ENCODE peak calls at places on chromosome 22, in four cellular contexts. One of them, this sample, is unnamed.

GRCh38 chr22:30078320-30079311 is 1.6 kb upstream of the HORMAD2 start:
- DNase-seq in Panc1: no peak
- DNase-seq in HCT116: no peak
- DNase-seq in A549: no peak
- DNase-seq in this sample: no peak

GRCh38 chr22:22709719-22710445 is 65.5 kb downstream of the GGTLC2 start:
- DNase-seq in Panc1: no peak
- DNase-seq in HCT116: no peak
- DNase-seq in A549: no peak
- DNase-seq in this sample: peak

GRCh38 chr22:24471570-24471969 is 23.6 kb upstream of the UPB1 start:
- DNase-seq in Panc1: no peak
- DNase-seq in HCT116: no peak
- DNase-seq in A549: no peak
- DNase-seq in this sample: no peak

GRCh38 chr22:23168381-23169031 is 11.8 kb upstream of the BCR start:
- DNase-seq in Panc1: no peak
- DNase-seq in HCT116: no peak
- DNase-seq in A549: no peak
- DNase-seq in this sample: no peak

GRCh38 chr22:45896153-45896951 is 80.6 kb downstream of the WNT7B start:
- DNase-seq in Panc1: no peak
- DNase-seq in HCT116: no peak
- DNase-seq in A549: no peak
- DNase-seq in this sample: no peak

GRCh38 chr22:43110927-43111623 is 525 bp downstream of the BIK start:
- DNase-seq in Panc1: no peak
- DNase-seq in HCT116: no peak
- DNase-seq in A549: no peak
- DNase-seq in this sample: peak

GRCh38 chr22:23115369-23115768 is 26.4 kb downstream of the RSPH14 start:
- DNase-seq in Panc1: no peak
- DNase-seq in HCT116: no peak
- DNase-seq in A549: no peak
- DNase-seq in this sample: no peak

GRCh38 chr22:33126881-33127280 is 68.7 kb upstream of the SYN3 start:
- DNase-seq in Panc1: no peak
- DNase-seq in HCT116: no peak
- DNase-seq in A549: no peak
- DNase-seq in this sample: no peak

GRCh38 chr22:26318975-26319374 is 110.1 kb upstream of the ASPHD2 start:
- DNase-seq in Panc1: no peak
- DNase-seq in HCT116: no peak
- DNase-seq in A549: no peak
- DNase-seq in this sample: no peak

GRCh38 chr22:41544671-41545476 is 604 bp upstream of the POLR3H start:
- DNase-seq in Panc1: no peak
- DNase-seq in HCT116: no peak
- DNase-seq in A549: no peak
- DNase-seq in this sample: no peak
- TF ChIP-seq REST in Panc1: no peak
- TF ChIP-seq REST in HCT116: no peak
- TF ChIP-seq REST in A549: no peak
- TF ChIP-seq REST in this sample: no peak

GRCh38 chr22:39314251-39314971 is 5.0 kb downstream of the RPL3 start:
- DNase-seq in Panc1: no peak
- DNase-seq in HCT116: no peak
- DNase-seq in A549: no peak
- DNase-seq in this sample: no peak
- TF ChIP-seq CTCF in Panc1: peak
- TF ChIP-seq CTCF in HCT116: no peak
- TF ChIP-seq CTCF in A549: no peak
- TF ChIP-seq CTCF in this sample: no peak

GRCh38 chr22:19764050-19764593 is 3.5 kb downstream of the TBX1 start:
- DNase-seq in Panc1: no peak
- DNase-seq in HCT116: no peak
- DNase-seq in A549: no peak
- DNase-seq in this sample: no peak
- TF ChIP-seq REST in Panc1: no peak
- TF ChIP-seq REST in HCT116: no peak
- TF ChIP-seq REST in A549: no peak
- TF ChIP-seq REST in this sample: no peak

DNA sequence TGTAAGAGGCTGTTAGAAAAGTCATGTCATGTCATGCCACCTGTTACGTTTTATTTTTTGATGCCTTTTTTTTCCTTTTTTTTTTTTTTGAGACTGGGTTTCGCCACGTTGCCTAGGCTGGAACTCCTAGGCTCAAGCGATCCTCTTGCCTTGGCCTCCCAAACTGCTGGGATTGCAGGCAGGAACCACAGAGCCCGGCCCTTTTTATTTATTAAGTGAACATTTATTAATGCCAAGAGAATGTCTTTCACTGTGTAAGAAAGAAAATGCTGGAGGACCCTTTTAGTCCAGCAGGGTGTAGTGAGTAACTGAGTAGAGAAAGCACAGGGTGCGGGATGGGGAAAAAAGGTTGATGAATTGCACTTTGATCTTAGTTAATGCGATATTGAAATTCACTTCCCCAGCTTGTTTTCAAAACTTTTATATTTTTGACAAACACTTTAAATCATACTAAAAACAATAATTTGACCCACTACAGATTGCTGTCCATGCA is 2.3 kb upstream of the XBP1 start:
- DNase-seq in Panc1: no peak
- DNase-seq in HCT116: no peak
- DNase-seq in A549: no peak
- DNase-seq in this sample: no peak
- TF ChIP-seq CTCF in Panc1: no peak
- TF ChIP-seq CTCF in HCT116: no peak
- TF ChIP-seq CTCF in A549: no peak
- TF ChIP-seq CTCF in this sample: no peak

DNA sequence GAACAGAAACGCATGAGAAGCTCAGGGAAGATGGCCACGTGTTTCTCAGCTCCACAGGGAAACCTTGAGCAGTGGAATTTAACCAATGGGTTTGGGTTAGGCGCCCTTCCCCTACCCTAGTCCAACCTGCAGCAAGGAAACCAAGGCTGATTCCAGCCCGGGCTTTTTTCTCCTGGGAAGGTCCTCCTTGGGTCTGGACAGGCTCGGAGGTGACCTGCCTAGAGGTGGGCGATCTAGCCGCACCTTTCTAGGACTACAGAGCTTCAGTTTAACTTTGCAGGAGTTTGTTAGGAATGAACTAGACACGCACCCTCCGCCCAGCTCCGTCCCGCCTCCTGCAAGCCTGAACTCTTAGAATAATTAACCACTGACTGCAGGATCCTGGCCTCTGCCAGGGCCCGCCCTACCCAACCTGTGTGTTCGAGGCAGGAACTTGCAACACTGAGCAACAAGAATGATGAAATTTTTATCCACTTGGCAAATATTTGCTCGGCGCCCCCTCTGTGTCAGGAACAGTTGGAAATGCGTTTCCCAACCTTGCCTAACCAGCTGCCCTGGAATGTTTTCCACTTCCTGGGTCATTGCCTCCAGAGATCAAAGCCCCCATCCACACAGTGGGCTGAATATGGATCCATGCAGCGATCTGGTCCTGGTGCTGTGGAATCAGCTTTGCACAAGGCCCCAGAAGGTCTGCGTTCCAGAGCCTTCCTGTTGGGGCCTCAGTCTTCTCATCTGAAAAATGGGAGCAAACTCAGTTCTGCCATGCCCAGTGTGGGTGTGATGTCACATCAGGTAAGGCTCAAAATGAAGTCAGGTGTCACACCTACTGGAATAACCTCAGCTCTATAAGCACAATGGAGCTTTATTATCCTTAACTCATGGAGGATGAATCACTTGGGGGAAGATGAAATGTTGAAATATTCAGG is 13.3 kb downstream of the MPST start:
- DNase-seq in Panc1: no peak
- DNase-seq in HCT116: no peak
- DNase-seq in A549: peak
- DNase-seq in this sample: peak
- TF ChIP-seq REST in Panc1: no peak
- TF ChIP-seq REST in HCT116: no peak
- TF ChIP-seq REST in A549: no peak
- TF ChIP-seq REST in this sample: no peak

This sample was measured in HL-60.